ENCODE peak calls at places on chromosomes 2 and 18, in six cellular contexts. One of them, this sample, is unnamed. For H3K9me3, the result is how much of the 10 kb centered on the place peaks cover.

GRCh38 chr2:206240335-206240734 is 34.1 kb upstream of the ZDBF2 start:
- DNase-seq in astrocyte: no peak
- DNase-seq in colonic mucosa: no peak
- DNase-seq in fibroblast of lung: no peak
- DNase-seq in PC-3: no peak
- DNase-seq in neural progenitor cell: no peak
- DNase-seq in this sample: no peak

GRCh38 chr2:37894601-37895000 is 30.5 kb upstream of the RMDN2 start:
- DNase-seq in neural progenitor cell: no peak
- DNase-seq in colonic mucosa: no peak
- DNase-seq in PC-3: no peak
- DNase-seq in astrocyte: peak
- DNase-seq in fibroblast of lung: peak
- DNase-seq in this sample: no peak

GRCh38 chr2:234764378-234764777 is 187.4 kb upstream of the SH3BP4 start:
- DNase-seq in astrocyte: no peak
- DNase-seq in neural progenitor cell: no peak
- DNase-seq in fibroblast of lung: no peak
- DNase-seq in PC-3: no peak
- DNase-seq in colonic mucosa: no peak
- DNase-seq in this sample: no peak

GRCh38 chr18:2425426-2426317 is 145.6 kb downstream of the METTL4 start:
- DNase-seq in astrocyte: no peak
- DNase-seq in fibroblast of lung: peak
- DNase-seq in neural progenitor cell: no peak
- DNase-seq in colonic mucosa: no peak
- DNase-seq in PC-3: peak
- DNase-seq in this sample: no peak

GRCh38 chr2:135600915-135601314 is 69.6 kb downstream of the R3HDM1 start:
- DNase-seq in fibroblast of lung: no peak
- DNase-seq in colonic mucosa: no peak
- DNase-seq in PC-3: peak
- DNase-seq in astrocyte: no peak
- DNase-seq in neural progenitor cell: no peak
- DNase-seq in this sample: no peak

GRCh38 chr18:48761582-48761981 is 189.2 kb downstream of the SMAD7 start:
- DNase-seq in PC-3: no peak
- DNase-seq in astrocyte: no peak
- DNase-seq in fibroblast of lung: no peak
- DNase-seq in colonic mucosa: peak
- DNase-seq in neural progenitor cell: no peak
- DNase-seq in this sample: no peak

GRCh38 chr2:138930571-138930970 is 150.4 kb upstream of the NXPH2 start:
- DNase-seq in fibroblast of lung: no peak
- DNase-seq in astrocyte: no peak
- DNase-seq in neural progenitor cell: no peak
- DNase-seq in colonic mucosa: no peak
- DNase-seq in PC-3: no peak
- DNase-seq in this sample: no peak

GRCh38 chr2:120473522-120474271 is 127.8 kb downstream of the INHBB start:
- DNase-seq in astrocyte: no peak
- DNase-seq in neural progenitor cell: no peak
- DNase-seq in fibroblast of lung: no peak
- DNase-seq in PC-3: peak
- DNase-seq in colonic mucosa: peak
- DNase-seq in this sample: peak

GRCh38 chr2:99430614-99431258 is 59.1 kb downstream of the REV1 start:
- DNase-seq in PC-3: no peak
- DNase-seq in astrocyte: peak
- DNase-seq in fibroblast of lung: peak
- DNase-seq in colonic mucosa: no peak
- DNase-seq in neural progenitor cell: no peak
- DNase-seq in this sample: no peak

GRCh38 chr2:24164416-24164973 is 10.4 kb upstream of the FAM228A start:
- DNase-seq in astrocyte: no peak
- DNase-seq in neural progenitor cell: peak
- DNase-seq in colonic mucosa: peak
- DNase-seq in fibroblast of lung: no peak
- DNase-seq in PC-3: peak
- DNase-seq in this sample: peak

GRCh38 chr2:54691439-54692135 is 31.9 kb upstream of the EML6 start:
- DNase-seq in neural progenitor cell: no peak
- DNase-seq in fibroblast of lung: no peak
- DNase-seq in colonic mucosa: no peak
- DNase-seq in astrocyte: no peak
- DNase-seq in PC-3: no peak
- DNase-seq in this sample: no peak

GRCh38 chr2:114049826-114050225 is 159.9 kb downstream of the ACTR3 start:
- DNase-seq in neural progenitor cell: no peak
- DNase-seq in fibroblast of lung: no peak
- DNase-seq in colonic mucosa: no peak
- DNase-seq in PC-3: peak
- DNase-seq in astrocyte: no peak
- DNase-seq in this sample: no peak

GRCh38 chr2:102224824-102225739 is 38.3 kb downstream of the IL1RL2 start:
- DNase-seq in colonic mucosa: no peak
- DNase-seq in PC-3: no peak
- DNase-seq in fibroblast of lung: no peak
- DNase-seq in astrocyte: no peak
- DNase-seq in neural progenitor cell: no peak
- DNase-seq in this sample: no peak

GRCh38 chr2:127053731-127054603 is 53.0 kb downstream of the BIN1 start:
- DNase-seq in PC-3: no peak
- DNase-seq in neural progenitor cell: no peak
- DNase-seq in fibroblast of lung: no peak
- DNase-seq in colonic mucosa: no peak
- DNase-seq in astrocyte: peak
- DNase-seq in this sample: no peak

GRCh38 chr2:29753676-29754444 is 167.5 kb downstream of the ALK start:
- DNase-seq in colonic mucosa: no peak
- DNase-seq in neural progenitor cell: no peak
- DNase-seq in fibroblast of lung: peak
- DNase-seq in PC-3: peak
- DNase-seq in astrocyte: peak
- DNase-seq in this sample: no peak

GRCh38 chr2:61017003-61017555 is 441 bp upstream of the PEX13 start:
- DNase-seq in PC-3: peak
- DNase-seq in neural progenitor cell: peak
- DNase-seq in colonic mucosa: peak
- DNase-seq in astrocyte: peak
- DNase-seq in fibroblast of lung: peak
- DNase-seq in this sample: peak

GRCh38 chr2:229633546-229633945 is 80.8 kb downstream of the DNER start:
- DNase-seq in astrocyte: no peak
- DNase-seq in neural progenitor cell: no peak
- DNase-seq in fibroblast of lung: no peak
- DNase-seq in PC-3: no peak
- DNase-seq in colonic mucosa: no peak
- DNase-seq in this sample: no peak

GRCh38 chr2:108806362-108806761 is 19.8 kb downstream of the CCDC138 start:
- DNase-seq in PC-3: no peak
- DNase-seq in fibroblast of lung: no peak
- DNase-seq in astrocyte: no peak
- DNase-seq in neural progenitor cell: no peak
- DNase-seq in colonic mucosa: no peak
- DNase-seq in this sample: no peak

GRCh38 chr2:108803045-108803736 is 16.6 kb downstream of the CCDC138 start:
- DNase-seq in fibroblast of lung: no peak
- DNase-seq in astrocyte: no peak
- DNase-seq in colonic mucosa: no peak
- DNase-seq in PC-3: no peak
- DNase-seq in neural progenitor cell: no peak
- DNase-seq in this sample: no peak

GRCh38 chr2:108809936-108810335 is 23.4 kb downstream of the CCDC138 start:
- DNase-seq in PC-3: no peak
- DNase-seq in neural progenitor cell: no peak
- DNase-seq in fibroblast of lung: no peak
- DNase-seq in astrocyte: no peak
- DNase-seq in colonic mucosa: no peak
- DNase-seq in this sample: no peak

GRCh38 chr2:108805032-108805431 is 18.5 kb downstream of the CCDC138 start:
- DNase-seq in astrocyte: no peak
- DNase-seq in neural progenitor cell: no peak
- DNase-seq in fibroblast of lung: no peak
- DNase-seq in PC-3: no peak
- DNase-seq in colonic mucosa: no peak
- DNase-seq in this sample: no peak

GRCh38 chr2:108805782-108806181 is 19.2 kb downstream of the CCDC138 start:
- DNase-seq in astrocyte: no peak
- DNase-seq in neural progenitor cell: no peak
- DNase-seq in colonic mucosa: no peak
- DNase-seq in fibroblast of lung: no peak
- DNase-seq in PC-3: no peak
- DNase-seq in this sample: no peak
- H3K27ac ChIP-seq in astrocyte: no peak
- H3K27ac ChIP-seq in neural progenitor cell: no peak
- H3K27ac ChIP-seq in colonic mucosa: no peak
- H3K27ac ChIP-seq in fibroblast of lung: no peak
- H3K27ac ChIP-seq in PC-3: no peak
- H3K27ac ChIP-seq in this sample: no peak

GRCh38 chr2:81648370-81648769 is 1343.8 kb upstream of the LRRTM1 start:
- DNase-seq in colonic mucosa: no peak
- DNase-seq in fibroblast of lung: no peak
- DNase-seq in neural progenitor cell: no peak
- DNase-seq in PC-3: no peak
- DNase-seq in astrocyte: no peak
- DNase-seq in this sample: peak

GRCh38 chr2:81647715-81648114 is 1343.2 kb upstream of the LRRTM1 start:
- DNase-seq in PC-3: no peak
- DNase-seq in fibroblast of lung: no peak
- DNase-seq in colonic mucosa: no peak
- DNase-seq in astrocyte: no peak
- DNase-seq in neural progenitor cell: no peak
- DNase-seq in this sample: no peak

GRCh38 chr2:81650048-81650971 is 1345.8 kb upstream of the LRRTM1 start:
- DNase-seq in fibroblast of lung: peak
- DNase-seq in PC-3: peak
- DNase-seq in colonic mucosa: no peak
- DNase-seq in astrocyte: peak
- DNase-seq in neural progenitor cell: no peak
- DNase-seq in this sample: no peak

DNA sequence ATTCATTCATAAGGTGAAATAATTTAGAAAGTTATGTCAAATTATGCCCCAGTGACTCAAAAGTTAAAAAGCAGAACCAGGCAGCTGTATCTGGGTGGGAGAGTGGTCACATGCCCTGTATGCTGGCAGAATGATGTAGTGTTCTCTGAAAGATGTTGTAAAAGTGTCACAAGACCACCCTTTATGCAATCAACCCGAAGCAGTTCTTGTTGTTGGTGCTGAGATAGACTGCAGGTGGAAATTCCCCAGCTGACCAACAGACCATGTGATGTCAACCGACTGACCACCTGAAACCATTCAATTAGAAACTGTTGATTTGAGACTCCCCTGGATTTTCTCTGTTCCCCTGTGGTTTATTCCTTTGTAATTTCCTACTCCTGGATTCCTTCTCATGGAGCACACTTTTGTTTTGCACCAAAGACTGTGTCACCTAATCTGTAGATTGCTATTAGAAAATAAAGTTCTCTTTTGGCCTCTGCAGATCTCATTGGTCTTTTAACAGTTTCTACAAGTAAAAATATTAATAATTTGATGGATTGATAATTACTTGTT is 1341.3 kb upstream of the LRRTM1 start:
- DNase-seq in fibroblast of lung: no peak
- DNase-seq in astrocyte: no peak
- DNase-seq in colonic mucosa: no peak
- DNase-seq in neural progenitor cell: no peak
- DNase-seq in PC-3: no peak
- DNase-seq in this sample: no peak
- H3K9me3 ChIP-seq in fibroblast of lung: under half
- H3K9me3 ChIP-seq in astrocyte: under half
- H3K9me3 ChIP-seq in colonic mucosa: under half
- H3K9me3 ChIP-seq in neural progenitor cell: under half
- H3K9me3 ChIP-seq in PC-3: under half
- H3K9me3 ChIP-seq in this sample: under half

GRCh38 chr2:47345584-47345913 is 57.4 kb upstream of the MSH2 start:
- DNase-seq in PC-3: no peak
- DNase-seq in astrocyte: no peak
- DNase-seq in fibroblast of lung: no peak
- DNase-seq in neural progenitor cell: peak
- DNase-seq in colonic mucosa: no peak
- DNase-seq in this sample: no peak

GRCh38 chr2:47339745-47340541 is 63.0 kb upstream of the MSH2 start:
- DNase-seq in astrocyte: peak
- DNase-seq in PC-3: peak
- DNase-seq in neural progenitor cell: no peak
- DNase-seq in colonic mucosa: peak
- DNase-seq in fibroblast of lung: peak
- DNase-seq in this sample: no peak

GRCh38 chr2:47346669-47347068 is 56.3 kb upstream of the MSH2 start:
- DNase-seq in fibroblast of lung: no peak
- DNase-seq in neural progenitor cell: no peak
- DNase-seq in astrocyte: no peak
- DNase-seq in colonic mucosa: no peak
- DNase-seq in PC-3: no peak
- DNase-seq in this sample: no peak

GRCh38 chr2:47346107-47346506 is 56.8 kb upstream of the MSH2 start:
- DNase-seq in neural progenitor cell: no peak
- DNase-seq in colonic mucosa: no peak
- DNase-seq in PC-3: peak
- DNase-seq in astrocyte: no peak
- DNase-seq in fibroblast of lung: no peak
- DNase-seq in this sample: peak

GRCh38 chr2:47344890-47345583 is 57.9 kb upstream of the MSH2 start:
- DNase-seq in astrocyte: peak
- DNase-seq in fibroblast of lung: peak
- DNase-seq in colonic mucosa: peak
- DNase-seq in neural progenitor cell: peak
- DNase-seq in PC-3: peak
- DNase-seq in this sample: peak
- H3K9ac ChIP-seq in astrocyte: peak
- H3K9ac ChIP-seq in fibroblast of lung: no peak
- H3K9ac ChIP-seq in colonic mucosa: peak
- H3K9ac ChIP-seq in neural progenitor cell: peak
- H3K9ac ChIP-seq in PC-3: peak
- H3K9ac ChIP-seq in this sample: peak

GRCh38 chr2:100756704-100757103 is 63.2 kb upstream of the NPAS2 start:
- DNase-seq in colonic mucosa: no peak
- DNase-seq in neural progenitor cell: no peak
- DNase-seq in fibroblast of lung: no peak
- DNase-seq in astrocyte: no peak
- DNase-seq in PC-3: peak
- DNase-seq in this sample: no peak
- H3K27ac ChIP-seq in colonic mucosa: no peak
- H3K27ac ChIP-seq in neural progenitor cell: no peak
- H3K27ac ChIP-seq in fibroblast of lung: no peak
- H3K27ac ChIP-seq in astrocyte: no peak
- H3K27ac ChIP-seq in PC-3: peak
- H3K27ac ChIP-seq in this sample: no peak

GRCh38 chr18:59498687-59499086 is 139.6 kb upstream of the LMAN1 start:
- DNase-seq in astrocyte: no peak
- DNase-seq in neural progenitor cell: no peak
- DNase-seq in colonic mucosa: no peak
- DNase-seq in fibroblast of lung: no peak
- DNase-seq in PC-3: no peak
- DNase-seq in this sample: no peak
- H3K9me3 ChIP-seq in astrocyte: under half
- H3K9me3 ChIP-seq in neural progenitor cell: under half
- H3K9me3 ChIP-seq in colonic mucosa: under half
- H3K9me3 ChIP-seq in fibroblast of lung: under half
- H3K9me3 ChIP-seq in PC-3: under half
- H3K9me3 ChIP-seq in this sample: under half